ENCODE peak calls at places on chromosomes 2 and 18, in five cellular contexts. W is mucosa of descending colon, A is fibroblast of lung, K is neural progenitor cell, X is fibroblast of the aortic adventitia. Z is an unnamed sample.

GRCh38 chr2:233331536-233331935 is 22.8 kb upstream of the DGKD start:
- DNase-seq in W (peak), A (no peak), K (no peak), X (no peak), Z (no peak)

GRCh38 chr2:188238386-188238785 is 53.3 kb upstream of the GULP1 start:
- DNase-seq in W (no peak), A (peak), K (no peak), X (no peak), Z (no peak)

GRCh38 chr2:191333911-191334357 is 88.7 kb downstream of the MYO1B start:
- DNase-seq in W (no peak), A (peak), K (no peak), X (peak), Z (peak)

GRCh38 chr2:20307311-20307710 is 43.3 kb downstream of the PUM2 start:
- DNase-seq in W (no peak), A (no peak), K (no peak), X (no peak), Z (no peak)

GRCh38 chr2:31962757-31963361 is 47.9 kb downstream of the MEMO1 start:
- DNase-seq in W (no peak), A (no peak), K (no peak), X (no peak), Z (no peak)

GRCh38 chr18:10070581-10071000 is 156.8 kb downstream of the VAPA start:
- DNase-seq in W (no peak), A (peak), K (no peak), X (no peak), Z (no peak)

GRCh38 chr2:61471905-61472805 is 1.3 kb upstream of the USP34 start:
- DNase-seq in W (no peak), A (peak), K (peak), X (peak), Z (peak)

GRCh38 chr2:158755738-158756137 is 39.4 kb upstream of the DAPL1 start:
- DNase-seq in W (no peak), A (no peak), K (peak), X (no peak), Z (no peak)

GRCh38 chr2:234970467-234970866 is 18.6 kb downstream of the SH3BP4 start:
- DNase-seq in W (no peak), A (peak), K (no peak), X (peak), Z (peak)

GRCh38 chr2:205771666-205772065 is 89.4 kb downstream of the NRP2 start:
- DNase-seq in W (no peak), A (no peak), K (no peak), X (no peak), Z (peak)

GRCh38 chr2:237364655-237365054 is 49.3 kb downstream of the COL6A3 start:
- DNase-seq in W (no peak), A (no peak), K (no peak), X (no peak), Z (no peak)

GRCh38 chr18:57586243-57587049 is at the start of gene FECH:
- DNase-seq in W (peak), A (peak), K (peak), X (peak), Z (peak)
- TF ChIP-seq CTCF in W (no peak), A (no peak), K (no peak), X (no peak), Z (peak)

GRCh38 chr2:86439879-86440630 is 1.1 kb upstream of the KDM3A start:
- DNase-seq in W (no peak), A (no peak), K (no peak), X (peak), Z (no peak)
- H3K4me3 ChIP-seq in W (no peak), A (no peak), K (no peak), X (peak), Z (peak)

DNA sequence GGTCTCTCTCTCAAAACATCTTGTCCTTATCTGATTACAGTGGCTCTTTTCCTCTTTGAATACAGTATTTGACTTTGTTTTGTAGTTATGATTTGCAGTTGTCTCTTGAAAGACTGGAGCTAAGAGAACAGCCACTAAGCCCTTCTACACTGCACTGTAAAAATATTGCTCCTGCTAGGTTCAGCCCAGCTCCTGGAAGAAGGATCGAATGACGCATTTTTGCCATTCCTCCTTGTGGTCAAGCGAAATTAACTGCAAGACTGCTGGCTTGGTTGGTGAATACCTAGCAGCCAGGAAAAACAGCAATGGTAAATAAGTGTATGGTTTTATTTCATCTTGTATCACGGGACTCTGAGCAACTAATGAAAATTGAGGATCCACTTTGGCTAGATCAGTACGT is 407.8 kb upstream of the CDH2 start:
- DNase-seq in W (no peak), A (peak), K (peak), X (peak), Z (peak)
- TF ChIP-seq CTCF in W (no peak), A (no peak), K (no peak), X (no peak), Z (no peak)

DNA sequence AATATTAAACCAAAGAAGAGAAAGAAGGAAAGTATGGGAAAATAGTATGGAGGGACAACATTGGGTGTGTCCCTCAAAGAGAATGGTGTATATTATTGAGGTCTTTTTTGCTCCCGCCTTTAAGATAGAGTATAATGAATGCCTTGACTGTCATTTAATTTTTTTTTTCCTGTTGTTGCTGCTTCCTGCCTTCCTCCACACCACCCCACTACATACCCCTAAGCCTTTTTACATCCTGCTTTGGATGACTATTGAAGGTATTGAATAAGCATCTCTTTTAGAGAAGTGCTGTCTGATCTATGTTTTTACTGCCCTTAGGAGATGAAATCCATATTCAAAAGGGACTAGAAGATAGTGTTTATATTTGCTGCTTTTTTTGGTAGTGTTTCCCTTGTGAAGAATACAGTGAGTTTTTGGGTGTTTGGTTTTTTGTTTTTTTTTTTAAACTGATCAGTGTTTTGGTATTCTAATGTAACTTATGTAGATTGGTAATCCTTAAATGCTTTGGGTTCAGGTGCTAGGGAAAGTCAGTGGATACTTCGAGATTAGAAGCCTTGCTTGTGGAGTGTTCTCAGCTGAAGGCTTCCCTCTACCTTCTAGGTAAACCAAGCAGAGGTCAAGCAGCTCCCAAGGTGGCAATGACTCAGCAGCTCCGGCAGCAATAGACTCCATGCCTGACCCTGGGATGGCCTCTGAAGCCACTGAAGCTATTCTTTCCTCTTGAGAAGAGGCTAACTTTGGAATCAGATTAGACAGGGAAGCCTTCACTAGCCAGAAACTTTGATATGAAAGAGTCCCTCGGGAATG is 5.0 kb downstream of the FZD7 start:
- DNase-seq in W (no peak), A (peak), K (peak), X (peak), Z (peak)
- H3K4me3 ChIP-seq in W (no peak), A (peak), K (peak), X (peak), Z (no peak)

DNA sequence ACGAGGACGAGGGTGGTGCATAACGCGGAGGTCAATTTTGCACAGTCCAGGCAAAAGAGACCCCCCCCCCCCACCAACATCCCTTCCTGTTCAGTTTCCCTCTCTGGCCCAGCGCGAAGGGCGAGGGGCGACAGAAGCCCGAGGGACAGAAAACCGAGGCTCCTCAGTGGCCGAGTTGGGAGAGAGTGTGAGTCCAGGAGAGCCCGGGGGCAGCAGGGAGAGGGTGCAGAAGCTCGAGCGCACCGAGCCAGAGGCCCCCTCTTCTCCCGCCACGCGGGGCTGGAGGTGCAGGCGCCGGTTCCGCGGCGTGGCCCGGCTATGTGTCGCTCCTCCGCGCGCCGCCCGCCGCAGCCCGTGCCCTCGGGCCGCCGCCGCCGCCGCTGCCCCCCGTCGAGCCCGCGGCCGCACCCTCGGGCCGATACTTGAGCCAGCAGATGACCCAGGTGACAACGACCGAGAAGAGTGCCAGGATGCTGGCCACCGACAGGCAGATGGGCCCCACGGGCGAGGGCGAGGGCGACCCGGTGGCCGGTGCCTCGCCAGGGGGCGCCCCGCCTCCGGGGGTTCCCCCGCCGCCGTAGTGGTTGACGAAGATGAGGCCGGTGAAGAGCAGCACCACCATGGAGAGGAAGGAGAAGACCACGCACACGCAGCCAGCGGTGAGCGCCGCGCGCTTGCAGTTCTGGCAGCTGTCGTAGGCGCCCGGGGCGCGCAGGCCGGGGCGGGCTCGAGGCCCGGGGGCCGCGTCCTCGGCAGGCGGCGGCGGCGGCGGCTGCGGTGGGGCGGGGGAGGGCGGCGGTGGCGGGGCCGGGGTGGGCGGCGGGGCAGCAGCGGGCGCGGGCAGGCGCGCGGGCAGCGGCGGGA is 20.1 kb upstream of the PAX3 start:
- DNase-seq in W (peak), A (peak), K (peak), X (no peak), Z (peak)
- TF ChIP-seq CTCF in W (no peak), A (no peak), K (peak), X (peak), Z (peak)

Z was measured in fibroblast of villous mesenchyme.